ENCODE peak calls at places on chromosomes 16 and 17, in seven cellular contexts. I is psoas muscle, L is NCI-H1092, V is GM19239, P is GM04504, X is NCI-H1436, B is ELR. C is an unnamed sample.

GRCh38 chr17:64938925-64939474 is 19.7 kb upstream of the LRRC37A3 start:
- DNase-seq in I (peak; percentile 67), V (peak; percentile 35), P (no peak), B (peak; percentile 55), L (no peak), X (no peak), C (no peak)

GRCh38 chr16:52203096-52203495 is 343.8 kb downstream of the TOX3 start:
- DNase-seq in L (no peak), I (no peak), B (no peak), X (no peak), V (no peak), P (no peak), C (no peak)

GRCh38 chr17:82272495-82273326 is 789 bp downstream of the CSNK1D start:
- DNase-seq in L (peak; percentile 44), V (peak; percentile 54), P (no peak), B (peak; percentile 40), X (no peak), I (peak; percentile 79), C (no peak)

GRCh38 chr17:17129466-17129865 is 76.7 kb downstream of the PLD6 start:
- DNase-seq in V (no peak), X (peak; percentile 11), I (peak; percentile 78), P (no peak), B (no peak), L (no peak), C (no peak)

GRCh38 chr17:71503710-71504471 is 616.9 kb upstream of the SOX9 start:
- DNase-seq in B (no peak), L (no peak), X (no peak), I (no peak), P (no peak), V (no peak), C (no peak)

GRCh38 chr17:55734128-55734781 is 11.6 kb upstream of the TMEM100 start:
- DNase-seq in L (no peak), V (no peak), X (no peak), B (peak; percentile 72), I (no peak), P (no peak), C (no peak)

GRCh38 chr16:85206472-85207356 is 94.4 kb upstream of the CIBAR2 start:
- DNase-seq in I (peak; percentile 82), P (no peak), X (no peak), V (no peak), B (no peak), L (peak; percentile 92), C (peak; percentile 51)

GRCh38 chr16:71807905-71808592 is 585 bp downstream of the AP1G1 start:
- DNase-seq in P (peak; percentile 19), B (peak; percentile 56), I (no peak), X (no peak), L (no peak), V (peak; percentile 12), C (no peak)

GRCh38 chr17:35791681-35792350 is 3.6 kb downstream of the MMP28 start:
- DNase-seq in I (no peak), V (no peak), B (no peak), P (no peak), X (no peak), L (no peak), C (no peak)

GRCh38 chr17:68562736-68563135 is 38.4 kb downstream of the FAM20A start:
- DNase-seq in B (no peak), V (no peak), I (no peak), P (no peak), X (no peak), L (no peak), C (no peak)

GRCh38 chr16:1258906-1259759 is 3.3 kb downstream of the TPSD1 start:
- DNase-seq in B (no peak), P (no peak), L (no peak), I (no peak), X (no peak), V (no peak), C (no peak)

GRCh38 chr16:85027968-85028637 is 508 bp downstream of the KIAA0513 start:
- DNase-seq in B (peak; percentile 30), L (no peak), X (no peak), I (no peak), P (no peak), V (no peak), C (no peak)

GRCh38 chr16:68486671-68487495 is 38.6 kb upstream of the SMPD3 start:
- DNase-seq in V (no peak), P (no peak), B (no peak), L (peak; percentile 66), I (no peak), X (peak; percentile 46), C (no peak)

GRCh38 chr17:59840908-59841666 is 51.7 kb downstream of the TUBD1 start:
- DNase-seq in L (no peak), P (no peak), V (no peak), X (no peak), I (no peak), B (peak; percentile 56), C (no peak)

GRCh38 chr17:37673386-37673785 is 30.1 kb upstream of the DDX52 start:
- DNase-seq in B (no peak), I (no peak), V (no peak), X (no peak), P (no peak), L (no peak), C (no peak)

GRCh38 chr16:10609410-10609774 is 29.0 kb upstream of the EMP2 start:
- DNase-seq in L (no peak), P (no peak), I (no peak), V (no peak), B (peak; percentile 79), X (no peak), C (no peak)

GRCh38 chr16:6131526-6132050 is 1034.0 kb upstream of the EEF2KMT start:
- DNase-seq in L (no peak), P (no peak), X (no peak), B (no peak), I (no peak), V (no peak), C (no peak)

GRCh38 chr17:61335845-61336655 is 63.6 kb upstream of the TBX2 start:
- DNase-seq in P (no peak), V (no peak), B (no peak), I (no peak), X (peak; percentile 67), L (peak; percentile 92), C (no peak)

GRCh38 chr17:42536048-42536371 is at the start of gene NAGLU:
- DNase-seq in L (peak; percentile 87), V (peak; percentile 100), B (peak; percentile 93), I (peak; percentile 99), P (peak; percentile 74), X (peak; percentile 97), C (peak; percentile 85)

GRCh38 chr17:14101976-14102375 is 32.7 kb downstream of the COX10 start:
- DNase-seq in L (no peak), I (no peak), X (no peak), P (no peak), V (no peak), B (no peak), C (no peak)

C was measured in thoracic aorta.